ENCODE peak calls at places on chromosomes 5 and 9, in seven cellular contexts. One of them, this sample, is unnamed.

GRCh38 chr5:87119588-87119987 is 148.1 kb upstream of the RASA1 start:
- DNase-seq in lower leg skin: no peak
- DNase-seq in HCT116: no peak
- DNase-seq in heart left ventricle: no peak
- DNase-seq in NB4: no peak
- DNase-seq in tibial nerve: no peak
- DNase-seq in uterus: no peak
- DNase-seq in this sample: no peak

GRCh38 chr9:128070874-128071273 is 2.8 kb downstream of the SLC25A25 start:
- DNase-seq in lower leg skin: no peak
- DNase-seq in HCT116: no peak
- DNase-seq in heart left ventricle: no peak
- DNase-seq in NB4: no peak
- DNase-seq in tibial nerve: no peak
- DNase-seq in uterus: no peak
- DNase-seq in this sample: no peak

GRCh38 chr5:168064457-168064856 is 227.0 kb upstream of the WWC1 start:
- DNase-seq in lower leg skin: no peak
- DNase-seq in HCT116: no peak
- DNase-seq in heart left ventricle: no peak
- DNase-seq in NB4: no peak
- DNase-seq in tibial nerve: no peak
- DNase-seq in uterus: no peak
- DNase-seq in this sample: no peak

GRCh38 chr5:151773979-151774378 is 2.2 kb downstream of the G3BP1 start:
- DNase-seq in lower leg skin: no peak
- DNase-seq in HCT116: no peak
- DNase-seq in heart left ventricle: no peak
- DNase-seq in NB4: peak
- DNase-seq in tibial nerve: no peak
- DNase-seq in uterus: no peak
- DNase-seq in this sample: no peak

GRCh38 chr5:80963521-80963895 is 3.3 kb downstream of the RASGRF2 start:
- DNase-seq in lower leg skin: no peak
- DNase-seq in HCT116: no peak
- DNase-seq in heart left ventricle: no peak
- DNase-seq in NB4: no peak
- DNase-seq in tibial nerve: no peak
- DNase-seq in uterus: no peak
- DNase-seq in this sample: no peak

GRCh38 chr5:40441733-40442132 is 238.0 kb upstream of the PTGER4 start:
- DNase-seq in lower leg skin: no peak
- DNase-seq in HCT116: no peak
- DNase-seq in heart left ventricle: no peak
- DNase-seq in NB4: no peak
- DNase-seq in tibial nerve: no peak
- DNase-seq in uterus: no peak
- DNase-seq in this sample: no peak

GRCh38 chr9:81686614-81687520 is 2.5 kb downstream of the TLE1 start:
- DNase-seq in lower leg skin: peak
- DNase-seq in HCT116: peak
- DNase-seq in heart left ventricle: peak
- DNase-seq in NB4: peak
- DNase-seq in tibial nerve: peak
- DNase-seq in uterus: peak
- DNase-seq in this sample: peak

GRCh38 chr5:120538644-120539043 is 74.5 kb downstream of the PRR16 start:
- DNase-seq in lower leg skin: no peak
- DNase-seq in HCT116: no peak
- DNase-seq in heart left ventricle: no peak
- DNase-seq in NB4: no peak
- DNase-seq in tibial nerve: no peak
- DNase-seq in uterus: no peak
- DNase-seq in this sample: no peak

GRCh38 chr5:128681764-128682664 is 144.0 kb upstream of the FBN2 start:
- DNase-seq in lower leg skin: no peak
- DNase-seq in HCT116: peak
- DNase-seq in heart left ventricle: no peak
- DNase-seq in NB4: no peak
- DNase-seq in tibial nerve: no peak
- DNase-seq in uterus: no peak
- DNase-seq in this sample: no peak

GRCh38 chr9:85289142-85289541 is 452.6 kb downstream of the AGTPBP1 start:
- DNase-seq in lower leg skin: no peak
- DNase-seq in HCT116: no peak
- DNase-seq in heart left ventricle: no peak
- DNase-seq in NB4: no peak
- DNase-seq in tibial nerve: no peak
- DNase-seq in uterus: no peak
- DNase-seq in this sample: no peak

GRCh38 chr9:129776938-129777768 is 24.3 kb upstream of the PTGES start:
- DNase-seq in lower leg skin: peak
- DNase-seq in HCT116: peak
- DNase-seq in heart left ventricle: peak
- DNase-seq in NB4: peak
- DNase-seq in tibial nerve: peak
- DNase-seq in uterus: peak
- DNase-seq in this sample: peak
- TF ChIP-seq POLR2A in lower leg skin: no peak
- TF ChIP-seq POLR2A in HCT116: no peak
- TF ChIP-seq POLR2A in heart left ventricle: no peak
- TF ChIP-seq POLR2A in NB4: no peak
- TF ChIP-seq POLR2A in tibial nerve: peak
- TF ChIP-seq POLR2A in uterus: no peak
- TF ChIP-seq POLR2A in this sample: no peak

DNA sequence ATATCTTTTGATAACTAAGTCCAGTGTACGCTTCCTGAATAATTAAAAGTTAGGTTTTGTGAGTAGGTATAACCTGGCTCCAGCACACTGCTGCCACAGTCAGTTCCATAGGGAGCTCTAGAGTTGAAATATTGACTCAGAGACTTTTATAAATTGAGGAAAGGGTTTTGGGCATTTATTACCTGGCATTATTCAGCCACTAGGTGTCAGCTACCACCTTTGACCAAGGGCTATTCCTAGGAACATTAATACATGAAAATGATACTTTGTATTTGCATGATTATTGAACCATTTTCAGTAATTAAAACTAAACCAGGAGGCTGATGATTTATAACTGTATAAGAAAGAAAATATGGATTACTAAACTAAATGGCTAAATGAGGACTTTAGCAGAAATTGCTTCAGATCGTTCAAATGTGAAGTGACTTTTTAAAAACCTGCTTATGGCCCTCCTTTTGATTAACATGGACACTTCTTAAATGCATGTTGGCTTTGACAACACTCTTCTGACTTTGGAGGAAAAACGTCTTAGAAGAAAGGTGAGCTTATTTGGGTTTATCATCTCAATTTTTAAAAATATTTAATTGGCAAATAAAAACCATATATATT is 83.0 kb downstream of the SMC2 start:
- DNase-seq in lower leg skin: no peak
- DNase-seq in HCT116: peak
- DNase-seq in heart left ventricle: no peak
- DNase-seq in NB4: peak
- DNase-seq in tibial nerve: no peak
- DNase-seq in uterus: no peak
- DNase-seq in this sample: no peak
- TF ChIP-seq CTCF in lower leg skin: no peak
- TF ChIP-seq CTCF in HCT116: peak
- TF ChIP-seq CTCF in heart left ventricle: no peak
- TF ChIP-seq CTCF in NB4: peak
- TF ChIP-seq CTCF in tibial nerve: no peak
- TF ChIP-seq CTCF in uterus: no peak
- TF ChIP-seq CTCF in this sample: no peak

GRCh38 chr5:172454355-172455086 is at the start of gene SH3PXD2B:
- DNase-seq in lower leg skin: peak
- DNase-seq in HCT116: no peak
- DNase-seq in heart left ventricle: peak
- DNase-seq in NB4: peak
- DNase-seq in tibial nerve: no peak
- DNase-seq in uterus: peak
- DNase-seq in this sample: peak
- TF ChIP-seq POLR2A in lower leg skin: no peak
- TF ChIP-seq POLR2A in HCT116: peak
- TF ChIP-seq POLR2A in heart left ventricle: peak
- TF ChIP-seq POLR2A in NB4: peak
- TF ChIP-seq POLR2A in tibial nerve: peak
- TF ChIP-seq POLR2A in uterus: peak
- TF ChIP-seq POLR2A in this sample: peak

DNA sequence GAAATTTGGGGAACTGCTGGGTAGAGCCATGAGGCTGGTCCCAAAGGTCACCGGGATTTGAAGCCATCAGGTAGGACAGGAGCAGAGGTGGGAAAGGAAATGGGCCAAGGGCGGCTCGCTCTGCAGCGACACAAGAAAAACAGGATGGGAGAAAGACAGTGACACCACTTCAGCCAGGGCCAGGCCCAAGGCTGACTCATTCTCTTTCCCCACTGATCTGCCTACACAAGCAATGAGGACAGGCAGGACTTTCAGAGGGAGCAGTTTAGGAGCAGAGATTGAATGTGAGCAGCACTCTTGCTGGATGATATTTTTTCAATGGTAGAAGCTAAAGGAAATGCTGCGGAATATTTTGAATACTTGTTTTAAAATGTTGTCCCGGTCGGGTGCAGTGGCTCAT is 3.5 kb downstream of the RUFY1 start:
- DNase-seq in lower leg skin: peak
- DNase-seq in HCT116: no peak
- DNase-seq in heart left ventricle: no peak
- DNase-seq in NB4: peak
- DNase-seq in tibial nerve: no peak
- DNase-seq in uterus: no peak
- DNase-seq in this sample: no peak
- TF ChIP-seq CTCF in lower leg skin: no peak
- TF ChIP-seq CTCF in HCT116: no peak
- TF ChIP-seq CTCF in heart left ventricle: no peak
- TF ChIP-seq CTCF in NB4: no peak
- TF ChIP-seq CTCF in tibial nerve: no peak
- TF ChIP-seq CTCF in uterus: no peak
- TF ChIP-seq CTCF in this sample: no peak

GRCh38 chr9:35114921-35115341 is 731 bp downstream of the ATOSB start:
- DNase-seq in lower leg skin: peak
- DNase-seq in HCT116: no peak
- DNase-seq in heart left ventricle: peak
- DNase-seq in NB4: peak
- DNase-seq in tibial nerve: peak
- DNase-seq in uterus: peak
- DNase-seq in this sample: peak

GRCh38 chr9:35114113-35114847 is 1.4 kb downstream of the ATOSB start:
- DNase-seq in lower leg skin: peak
- DNase-seq in HCT116: peak
- DNase-seq in heart left ventricle: peak
- DNase-seq in NB4: peak
- DNase-seq in tibial nerve: peak
- DNase-seq in uterus: peak
- DNase-seq in this sample: peak

GRCh38 chr9:35116898-35117551 is 1.4 kb upstream of the ATOSB start:
- DNase-seq in lower leg skin: peak
- DNase-seq in HCT116: peak
- DNase-seq in heart left ventricle: peak
- DNase-seq in NB4: peak
- DNase-seq in tibial nerve: peak
- DNase-seq in uterus: peak
- DNase-seq in this sample: peak

GRCh38 chr9:35116539-35116897 is 856 bp upstream of the ATOSB start:
- DNase-seq in lower leg skin: no peak
- DNase-seq in HCT116: no peak
- DNase-seq in heart left ventricle: no peak
- DNase-seq in NB4: no peak
- DNase-seq in tibial nerve: no peak
- DNase-seq in uterus: no peak
- DNase-seq in this sample: no peak

GRCh38 chr9:35115680-35116538 is at the start of gene ATOSB:
- DNase-seq in lower leg skin: peak
- DNase-seq in HCT116: peak
- DNase-seq in heart left ventricle: peak
- DNase-seq in NB4: peak
- DNase-seq in tibial nerve: peak
- DNase-seq in uterus: peak
- DNase-seq in this sample: peak
- TF ChIP-seq POLR2A in lower leg skin: no peak
- TF ChIP-seq POLR2A in HCT116: no peak
- TF ChIP-seq POLR2A in heart left ventricle: peak
- TF ChIP-seq POLR2A in NB4: peak
- TF ChIP-seq POLR2A in tibial nerve: peak
- TF ChIP-seq POLR2A in uterus: peak
- TF ChIP-seq POLR2A in this sample: no peak

DNA sequence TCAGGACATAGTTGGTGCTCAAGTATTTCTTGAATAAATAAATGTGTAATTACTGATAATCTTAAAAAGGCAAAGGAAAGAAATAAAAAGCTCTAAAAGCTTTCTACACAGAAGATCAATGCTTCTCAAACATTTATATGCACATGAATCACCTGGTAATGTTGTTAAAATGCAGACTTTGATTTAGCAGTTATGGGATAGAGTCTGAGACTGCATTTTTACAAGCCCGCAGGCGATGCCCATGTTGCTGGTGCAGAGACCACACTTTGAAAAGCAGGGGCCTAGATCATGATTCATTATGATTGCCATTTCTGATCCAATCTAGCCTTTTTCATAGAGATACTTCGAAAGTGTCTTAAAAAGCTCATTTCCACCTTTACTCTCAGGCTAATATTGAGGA is 3.5 kb upstream of the CCDC152 start:
- DNase-seq in lower leg skin: no peak
- DNase-seq in HCT116: no peak
- DNase-seq in heart left ventricle: no peak
- DNase-seq in NB4: no peak
- DNase-seq in tibial nerve: no peak
- DNase-seq in uterus: no peak
- DNase-seq in this sample: no peak
- TF ChIP-seq CTCF in lower leg skin: no peak
- TF ChIP-seq CTCF in HCT116: no peak
- TF ChIP-seq CTCF in heart left ventricle: no peak
- TF ChIP-seq CTCF in NB4: no peak
- TF ChIP-seq CTCF in tibial nerve: no peak
- TF ChIP-seq CTCF in uterus: no peak
- TF ChIP-seq CTCF in this sample: no peak